ENCODE peak calls at places on chromosomes 5 and 9, in nine cellular contexts. One of them, this sample, is unnamed.
A peak's percentile ranks its signal among the peaks of the same experiment; 100 is the strongest.

GRCh38 chr5:122805481-122805880 is 30.6 kb downstream of the SNX2 start:
- DNase-seq in breast epithelium: no peak
- DNase-seq in BJ: no peak
- DNase-seq in natural killer cell: no peak
- DNase-seq in psoas muscle: no peak
- DNase-seq in cardiac fibroblast: peak; percentile 55
- DNase-seq in upper lobe of right lung: no peak
- DNase-seq in transverse colon: no peak
- DNase-seq in fibroblast of the aortic adventitia: peak; percentile 43
- DNase-seq in this sample: no peak

GRCh38 chr5:103111458-103111857 is 8.5 kb downstream of the GIN1 start:
- DNase-seq in fibroblast of the aortic adventitia: no peak
- DNase-seq in natural killer cell: no peak
- DNase-seq in breast epithelium: no peak
- DNase-seq in BJ: no peak
- DNase-seq in psoas muscle: no peak
- DNase-seq in cardiac fibroblast: no peak
- DNase-seq in transverse colon: no peak
- DNase-seq in upper lobe of right lung: no peak
- DNase-seq in this sample: no peak

GRCh38 chr5:15290953-15291352 is 209.0 kb upstream of the FBXL7 start:
- DNase-seq in breast epithelium: no peak
- DNase-seq in psoas muscle: no peak
- DNase-seq in fibroblast of the aortic adventitia: no peak
- DNase-seq in upper lobe of right lung: no peak
- DNase-seq in BJ: no peak
- DNase-seq in natural killer cell: no peak
- DNase-seq in cardiac fibroblast: no peak
- DNase-seq in transverse colon: no peak
- DNase-seq in this sample: no peak

GRCh38 chr5:78631931-78632330 is 16.6 kb downstream of the LHFPL2 start:
- DNase-seq in breast epithelium: no peak
- DNase-seq in cardiac fibroblast: no peak
- DNase-seq in natural killer cell: no peak
- DNase-seq in psoas muscle: no peak
- DNase-seq in transverse colon: no peak
- DNase-seq in fibroblast of the aortic adventitia: no peak
- DNase-seq in upper lobe of right lung: no peak
- DNase-seq in BJ: no peak
- DNase-seq in this sample: no peak

GRCh38 chr9:33431420-33431819 is 16.0 kb downstream of the AQP3 start:
- DNase-seq in natural killer cell: no peak
- DNase-seq in BJ: no peak
- DNase-seq in breast epithelium: peak; percentile 62
- DNase-seq in transverse colon: no peak
- DNase-seq in cardiac fibroblast: no peak
- DNase-seq in psoas muscle: no peak
- DNase-seq in upper lobe of right lung: no peak
- DNase-seq in fibroblast of the aortic adventitia: no peak
- DNase-seq in this sample: no peak

GRCh38 chr5:124124711-124125229 is 612.8 kb downstream of the CSNK1G3 start:
- DNase-seq in transverse colon: no peak
- DNase-seq in BJ: no peak
- DNase-seq in breast epithelium: no peak
- DNase-seq in psoas muscle: no peak
- DNase-seq in upper lobe of right lung: no peak
- DNase-seq in cardiac fibroblast: peak; percentile 39
- DNase-seq in fibroblast of the aortic adventitia: no peak
- DNase-seq in natural killer cell: no peak
- DNase-seq in this sample: no peak

GRCh38 chr9:135971892-135972291 is 10.7 kb upstream of the UBAC1 start:
- DNase-seq in transverse colon: peak; percentile 87
- DNase-seq in fibroblast of the aortic adventitia: no peak
- DNase-seq in BJ: no peak
- DNase-seq in upper lobe of right lung: peak; percentile 84
- DNase-seq in breast epithelium: peak; percentile 56
- DNase-seq in natural killer cell: no peak
- DNase-seq in psoas muscle: no peak
- DNase-seq in cardiac fibroblast: no peak
- DNase-seq in this sample: peak; percentile 60

GRCh38 chr9:131597246-131597645 is 51.9 kb downstream of the PRRT1B start:
- DNase-seq in natural killer cell: no peak
- DNase-seq in psoas muscle: no peak
- DNase-seq in transverse colon: no peak
- DNase-seq in breast epithelium: no peak
- DNase-seq in fibroblast of the aortic adventitia: no peak
- DNase-seq in upper lobe of right lung: no peak
- DNase-seq in cardiac fibroblast: no peak
- DNase-seq in BJ: no peak
- DNase-seq in this sample: no peak

DNA sequence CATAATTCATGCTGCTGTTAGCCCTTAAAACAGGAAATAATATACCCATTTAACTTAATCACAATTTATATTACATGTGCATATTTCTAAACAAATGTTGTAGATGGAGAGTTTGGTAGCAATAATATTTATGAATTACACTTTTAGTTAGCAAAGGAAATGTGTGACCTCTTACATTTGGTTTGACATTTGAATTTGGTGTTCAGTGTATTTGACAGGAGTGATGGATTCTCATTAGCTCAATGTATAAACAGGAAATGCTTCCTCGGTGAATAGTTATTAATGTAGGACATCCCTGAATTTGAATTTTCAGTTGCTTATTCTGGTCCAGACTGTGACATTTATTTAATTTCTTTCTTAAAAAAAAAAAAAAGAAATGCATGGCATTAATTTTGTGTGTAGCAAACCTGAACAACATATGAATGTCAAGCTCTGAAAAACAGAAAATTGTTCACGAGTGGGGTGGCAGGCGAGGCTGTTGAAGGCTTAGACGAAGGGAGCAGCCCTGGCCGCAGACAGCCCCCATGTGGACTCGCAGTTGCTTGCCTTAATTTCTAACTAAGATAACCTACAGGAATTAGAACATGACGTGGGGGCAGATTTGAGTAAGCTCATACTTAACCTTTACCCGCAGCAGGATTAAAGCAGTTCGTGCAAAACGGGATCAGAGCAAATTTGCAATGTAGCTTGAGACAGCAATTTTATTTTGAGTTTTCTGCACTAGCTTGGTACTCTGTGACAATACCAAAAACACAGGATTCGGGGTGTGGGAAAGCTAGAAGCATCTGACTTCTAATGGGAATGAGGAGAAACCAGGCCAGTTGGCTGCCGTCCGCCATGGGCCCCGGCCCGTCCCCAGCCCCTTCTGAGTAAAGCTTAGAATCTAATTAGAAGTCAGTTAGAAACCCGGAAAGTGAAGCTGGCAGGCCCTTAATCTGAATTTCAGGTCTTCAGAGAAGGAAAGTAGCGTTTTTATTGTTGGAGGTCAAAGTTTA is 134.3 kb downstream of the MACROH2A1 start:
- DNase-seq in natural killer cell: no peak
- DNase-seq in transverse colon: no peak
- DNase-seq in BJ: no peak
- DNase-seq in fibroblast of the aortic adventitia: no peak
- DNase-seq in psoas muscle: no peak
- DNase-seq in cardiac fibroblast: no peak
- DNase-seq in breast epithelium: no peak
- DNase-seq in upper lobe of right lung: no peak
- DNase-seq in this sample: peak; percentile 24
- TF ChIP-seq CTCF in natural killer cell: no peak
- TF ChIP-seq CTCF in transverse colon: no peak
- TF ChIP-seq CTCF in BJ: no peak
- TF ChIP-seq CTCF in fibroblast of the aortic adventitia: no peak
- TF ChIP-seq CTCF in psoas muscle: no peak
- TF ChIP-seq CTCF in cardiac fibroblast: no peak
- TF ChIP-seq CTCF in breast epithelium: no peak
- TF ChIP-seq CTCF in upper lobe of right lung: no peak
- TF ChIP-seq CTCF in this sample: no peak

GRCh38 chr9:110837401-110838005 is 168.9 kb downstream of the MUSK start:
- DNase-seq in natural killer cell: no peak
- DNase-seq in psoas muscle: no peak
- DNase-seq in BJ: no peak
- DNase-seq in upper lobe of right lung: no peak
- DNase-seq in fibroblast of the aortic adventitia: no peak
- DNase-seq in cardiac fibroblast: no peak
- DNase-seq in breast epithelium: no peak
- DNase-seq in transverse colon: no peak
- DNase-seq in this sample: no peak

GRCh38 chr9:110847661-110848060 is 179.1 kb downstream of the MUSK start:
- DNase-seq in BJ: no peak
- DNase-seq in natural killer cell: no peak
- DNase-seq in transverse colon: no peak
- DNase-seq in breast epithelium: no peak
- DNase-seq in cardiac fibroblast: peak; percentile 87
- DNase-seq in fibroblast of the aortic adventitia: peak; percentile 94
- DNase-seq in psoas muscle: no peak
- DNase-seq in upper lobe of right lung: no peak
- DNase-seq in this sample: no peak

GRCh38 chr9:110844121-110844520 is 175.5 kb downstream of the MUSK start:
- DNase-seq in cardiac fibroblast: no peak
- DNase-seq in BJ: no peak
- DNase-seq in fibroblast of the aortic adventitia: peak; percentile 42
- DNase-seq in psoas muscle: no peak
- DNase-seq in breast epithelium: no peak
- DNase-seq in upper lobe of right lung: no peak
- DNase-seq in transverse colon: no peak
- DNase-seq in natural killer cell: no peak
- DNase-seq in this sample: no peak

GRCh38 chr9:110842976-110843375 is 174.4 kb downstream of the MUSK start:
- DNase-seq in upper lobe of right lung: no peak
- DNase-seq in natural killer cell: no peak
- DNase-seq in cardiac fibroblast: peak; percentile 24
- DNase-seq in fibroblast of the aortic adventitia: peak; percentile 74
- DNase-seq in breast epithelium: no peak
- DNase-seq in psoas muscle: no peak
- DNase-seq in BJ: no peak
- DNase-seq in transverse colon: no peak
- DNase-seq in this sample: no peak

DNA sequence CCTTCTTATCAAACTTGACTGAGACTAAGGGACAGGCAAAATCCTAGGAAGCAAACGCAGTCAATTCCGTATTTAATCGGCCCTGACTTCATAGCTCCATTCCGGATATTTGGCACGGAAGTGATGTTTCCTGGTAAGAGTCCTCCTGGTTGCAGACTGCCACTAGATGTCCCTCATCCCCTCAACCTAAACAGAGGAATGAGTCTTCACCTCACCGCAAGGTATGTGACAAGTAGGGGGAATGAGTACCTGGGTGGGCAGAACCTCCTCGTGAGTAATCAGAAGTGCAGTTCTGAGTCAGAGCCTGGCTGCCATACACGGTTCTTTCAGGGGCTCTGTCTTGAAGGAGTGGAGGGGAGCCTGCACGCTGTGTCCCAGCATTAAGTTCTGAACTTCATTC is 173.6 kb downstream of the MUSK start:
- DNase-seq in cardiac fibroblast: peak; percentile 8
- DNase-seq in psoas muscle: no peak
- DNase-seq in transverse colon: no peak
- DNase-seq in breast epithelium: no peak
- DNase-seq in BJ: no peak
- DNase-seq in upper lobe of right lung: no peak
- DNase-seq in natural killer cell: no peak
- DNase-seq in fibroblast of the aortic adventitia: no peak
- DNase-seq in this sample: no peak
- TF ChIP-seq CTCF in cardiac fibroblast: no peak
- TF ChIP-seq CTCF in psoas muscle: no peak
- TF ChIP-seq CTCF in transverse colon: no peak
- TF ChIP-seq CTCF in breast epithelium: no peak
- TF ChIP-seq CTCF in BJ: no peak
- TF ChIP-seq CTCF in upper lobe of right lung: no peak
- TF ChIP-seq CTCF in natural killer cell: no peak
- TF ChIP-seq CTCF in fibroblast of the aortic adventitia: no peak
- TF ChIP-seq CTCF in this sample: no peak

DNA sequence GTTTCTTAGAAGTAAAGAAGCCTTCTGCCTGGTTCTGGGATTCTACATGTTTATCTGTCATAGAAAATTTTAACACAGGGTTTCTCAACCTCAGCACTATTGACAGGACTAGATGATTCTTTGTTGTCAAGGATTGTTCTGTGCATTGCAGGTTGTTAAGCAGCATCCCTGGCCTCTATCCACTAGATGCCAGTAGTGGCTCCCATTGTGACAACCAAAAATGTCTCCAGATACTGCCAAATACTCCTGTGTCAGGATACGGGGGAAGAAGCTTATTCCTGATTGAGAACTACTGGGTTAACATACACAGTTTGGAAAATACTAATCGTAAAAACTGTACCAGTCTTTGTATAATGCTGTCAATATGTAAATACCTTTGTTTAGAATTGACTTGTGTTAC is 167.1 kb downstream of the NIPBL start:
- DNase-seq in fibroblast of the aortic adventitia: no peak
- DNase-seq in natural killer cell: no peak
- DNase-seq in transverse colon: no peak
- DNase-seq in upper lobe of right lung: no peak
- DNase-seq in BJ: no peak
- DNase-seq in breast epithelium: no peak
- DNase-seq in psoas muscle: no peak
- DNase-seq in cardiac fibroblast: peak; percentile 11
- DNase-seq in this sample: no peak
- TF ChIP-seq CTCF in fibroblast of the aortic adventitia: no peak
- TF ChIP-seq CTCF in natural killer cell: no peak
- TF ChIP-seq CTCF in transverse colon: no peak
- TF ChIP-seq CTCF in upper lobe of right lung: no peak
- TF ChIP-seq CTCF in BJ: no peak
- TF ChIP-seq CTCF in breast epithelium: no peak
- TF ChIP-seq CTCF in psoas muscle: no peak
- TF ChIP-seq CTCF in cardiac fibroblast: peak; percentile 22
- TF ChIP-seq CTCF in this sample: no peak

GRCh38 chr5:177325868-177326381 is 14.2 kb upstream of the MXD3 start:
- DNase-seq in cardiac fibroblast: no peak
- DNase-seq in psoas muscle: no peak
- DNase-seq in fibroblast of the aortic adventitia: no peak
- DNase-seq in upper lobe of right lung: no peak
- DNase-seq in transverse colon: no peak
- DNase-seq in BJ: no peak
- DNase-seq in breast epithelium: no peak
- DNase-seq in natural killer cell: no peak
- DNase-seq in this sample: no peak

GRCh38 chr5:177327539-177328522 is 16.1 kb upstream of the MXD3 start:
- DNase-seq in cardiac fibroblast: peak; percentile 83
- DNase-seq in breast epithelium: no peak
- DNase-seq in transverse colon: no peak
- DNase-seq in upper lobe of right lung: peak; percentile 52
- DNase-seq in natural killer cell: peak; percentile 58
- DNase-seq in BJ: no peak
- DNase-seq in psoas muscle: peak; percentile 50
- DNase-seq in fibroblast of the aortic adventitia: peak; percentile 77
- DNase-seq in this sample: peak; percentile 51

GRCh38 chr5:177330991-177331837 is 19.5 kb upstream of the MXD3 start:
- DNase-seq in fibroblast of the aortic adventitia: no peak
- DNase-seq in natural killer cell: peak; percentile 47
- DNase-seq in breast epithelium: no peak
- DNase-seq in upper lobe of right lung: peak; percentile 37
- DNase-seq in BJ: no peak
- DNase-seq in transverse colon: no peak
- DNase-seq in psoas muscle: no peak
- DNase-seq in cardiac fibroblast: no peak
- DNase-seq in this sample: no peak

GRCh38 chr5:177329883-177330282 is 18.2 kb upstream of the MXD3 start:
- DNase-seq in fibroblast of the aortic adventitia: no peak
- DNase-seq in cardiac fibroblast: no peak
- DNase-seq in upper lobe of right lung: peak; percentile 32
- DNase-seq in BJ: no peak
- DNase-seq in natural killer cell: no peak
- DNase-seq in transverse colon: no peak
- DNase-seq in breast epithelium: no peak
- DNase-seq in psoas muscle: no peak
- DNase-seq in this sample: no peak

DNA sequence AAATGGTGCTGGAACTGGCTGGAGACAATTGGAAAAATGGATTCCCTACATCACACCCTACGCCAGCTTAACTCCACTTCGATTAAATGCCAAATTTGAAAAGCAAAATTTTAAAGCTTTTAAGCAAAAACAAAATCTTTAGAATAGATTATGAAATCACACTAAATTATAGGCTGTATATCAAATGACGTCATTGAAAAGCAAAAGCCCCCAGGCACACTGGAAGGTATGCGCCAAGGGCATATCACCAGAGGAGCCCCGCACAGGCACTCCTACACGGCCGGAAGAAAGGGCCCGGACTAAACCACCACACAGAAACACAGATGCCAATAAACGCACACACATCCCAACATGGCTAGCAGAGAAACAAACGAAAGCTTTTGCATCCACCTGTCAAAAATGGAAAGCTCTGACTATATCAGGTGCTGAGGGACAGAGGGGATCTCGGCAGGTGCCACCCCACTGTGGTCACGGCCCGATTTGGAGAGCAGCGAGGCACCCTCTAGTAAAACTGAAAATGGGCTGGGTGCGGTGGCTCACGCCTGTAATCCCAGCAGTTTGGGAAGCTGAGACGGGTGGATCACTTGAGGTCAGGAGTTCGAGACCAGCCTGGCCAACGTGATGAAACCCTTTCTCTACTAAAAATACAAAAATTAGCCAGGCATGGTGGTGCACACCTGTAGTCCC is 17.0 kb upstream of the MXD3 start:
- DNase-seq in upper lobe of right lung: peak; percentile 43
- DNase-seq in breast epithelium: no peak
- DNase-seq in BJ: no peak
- DNase-seq in natural killer cell: no peak
- DNase-seq in transverse colon: no peak
- DNase-seq in fibroblast of the aortic adventitia: no peak
- DNase-seq in cardiac fibroblast: no peak
- DNase-seq in psoas muscle: no peak
- DNase-seq in this sample: peak; percentile 18
- TF ChIP-seq CTCF in upper lobe of right lung: no peak
- TF ChIP-seq CTCF in breast epithelium: no peak
- TF ChIP-seq CTCF in BJ: no peak
- TF ChIP-seq CTCF in natural killer cell: no peak
- TF ChIP-seq CTCF in transverse colon: no peak
- TF ChIP-seq CTCF in fibroblast of the aortic adventitia: no peak
- TF ChIP-seq CTCF in cardiac fibroblast: no peak
- TF ChIP-seq CTCF in psoas muscle: no peak
- TF ChIP-seq CTCF in this sample: no peak